ENCODE peak calls at places on chromosomes 2 and 18, in nine cellular contexts. V is tibial nerve, K is body of pancreas, R is A549, E is uterus, N is lower leg skin, H is transverse colon, J is vagina, S is heart left ventricle. B is an unnamed sample.

GRCh38 chr2:150020221-150020620 is 432.6 kb upstream of the MMADHC start:
- DNase-seq in V (no peak), K (no peak), R (no peak), E (no peak), N (no peak), H (no peak), J (no peak), S (no peak), B (no peak)

GRCh38 chr2:41579811-41580210 is 468.0 kb upstream of the PKDCC start:
- DNase-seq in V (no peak), K (no peak), R (no peak), E (no peak), N (no peak), H (no peak), J (no peak), S (no peak), B (no peak)

GRCh38 chr2:202604699-202605098 is 30.1 kb upstream of the FAM117B start:
- DNase-seq in V (no peak), K (no peak), R (no peak), E (no peak), N (no peak), H (no peak), J (no peak), S (no peak), B (no peak)

GRCh38 chr18:57532987-57533386 is 53.5 kb downstream of the FECH start:
- DNase-seq in V (no peak), K (no peak), R (no peak), E (no peak), N (no peak), H (no peak), J (no peak), S (no peak), B (no peak)

GRCh38 chr18:28151434-28151833 is 25.5 kb downstream of the CDH2 start:
- DNase-seq in V (no peak), K (no peak), R (no peak), E (no peak), N (no peak), H (no peak), J (no peak), S (no peak), B (no peak)

GRCh38 chr2:65790676-65790935 is 358.2 kb upstream of the SPRED2 start:
- DNase-seq in V (no peak), K (no peak), R (no peak), E (no peak), N (no peak), H (no peak), J (no peak), S (no peak), B (no peak)

GRCh38 chr2:85238607-85239006 is 89.2 kb downstream of the TGOLN2 start:
- DNase-seq in V (no peak), K (no peak), R (no peak), E (no peak), N (no peak), H (no peak), J (no peak), S (no peak), B (no peak)

GRCh38 chr2:191691016-191691725 is 13.2 kb downstream of the NABP1 start:
- DNase-seq in V (no peak), K (peak), R (peak), E (no peak), N (peak), H (peak), J (no peak), S (no peak), B (no peak)

GRCh38 chr2:187468262-187468661 is 20.2 kb upstream of the CALCRL start:
- DNase-seq in V (no peak), K (no peak), R (no peak), E (no peak), N (no peak), H (no peak), J (no peak), S (no peak), B (no peak)

GRCh38 chr2:238061310-238062202 is 755 bp downstream of the SCLY start:
- DNase-seq in V (no peak), K (peak), R (peak), E (peak), N (no peak), H (peak), J (no peak), S (no peak), B (peak)

GRCh38 chr2:1081411-1082225 is 131.0 kb downstream of the SNTG2 start:
- DNase-seq in V (peak), K (peak), R (no peak), E (no peak), N (no peak), H (peak), J (no peak), S (no peak), B (no peak)

GRCh38 chr18:22701326-22701725 is 231.8 kb upstream of the RBBP8 start:
- DNase-seq in V (no peak), K (no peak), R (no peak), E (no peak), N (no peak), H (no peak), J (no peak), S (no peak), B (no peak)

GRCh38 chr18:28112056-28112470 is 64.9 kb downstream of the CDH2 start:
- DNase-seq in V (no peak), K (no peak), R (no peak), E (no peak), N (no peak), H (no peak), J (no peak), S (no peak), B (no peak)

GRCh38 chr2:29516767-29517166 is 401.6 kb downstream of the CLIP4 start:
- DNase-seq in V (no peak), K (no peak), R (no peak), E (no peak), N (no peak), H (no peak), J (no peak), S (no peak), B (no peak)

GRCh38 chr2:165164201-165164600 is 39.6 kb downstream of the SCN3A start:
- DNase-seq in V (no peak), K (no peak), R (no peak), E (no peak), N (no peak), H (no peak), J (no peak), S (no peak), B (no peak)

GRCh38 chr2:43136862-43137261 is 89.5 kb downstream of the ZFP36L2 start:
- DNase-seq in V (no peak), K (no peak), R (no peak), E (no peak), N (no peak), H (no peak), J (no peak), S (no peak), B (no peak)

GRCh38 chr2:221779614-221780067 is 207.5 kb upstream of the EPHA4 start:
- DNase-seq in V (no peak), K (no peak), R (no peak), E (peak), N (no peak), H (peak), J (no peak), S (no peak), B (no peak)

GRCh38 chr2:23506460-23507266 is 121.7 kb downstream of the KLHL29 start:
- DNase-seq in V (no peak), K (no peak), R (no peak), E (no peak), N (no peak), H (no peak), J (no peak), S (no peak), B (no peak)

GRCh38 chr18:56461151-56461550 is 177.2 kb downstream of the TXNL1 start:
- DNase-seq in V (no peak), K (no peak), R (no peak), E (no peak), N (no peak), H (no peak), J (no peak), S (no peak), B (no peak)

GRCh38 chr2:124661558-124661957 is 636.5 kb downstream of the CNTNAP5 start:
- DNase-seq in V (no peak), K (no peak), R (no peak), E (no peak), N (no peak), H (no peak), J (no peak), S (no peak), B (no peak)

GRCh38 chr2:222450021-222450420 is 25.7 kb downstream of the SGPP2 start:
- DNase-seq in V (no peak), K (no peak), R (no peak), E (no peak), N (no peak), H (no peak), J (no peak), S (no peak), B (no peak)

GRCh38 chr18:55300469-55301195 is 287.4 kb downstream of the TCF4 start:
- DNase-seq in V (no peak), K (no peak), R (no peak), E (peak), N (no peak), H (no peak), J (no peak), S (no peak), B (no peak)

GRCh38 chr2:238164906-238165287 is 6.1 kb downstream of the ERFE start:
- DNase-seq in V (no peak), K (no peak), R (no peak), E (no peak), N (no peak), H (no peak), J (no peak), S (no peak), B (no peak)

GRCh38 chr18:54737986-54738385 is 90.3 kb upstream of the RAB27B start:
- DNase-seq in V (no peak), K (no peak), R (peak), E (no peak), N (no peak), H (no peak), J (no peak), S (no peak), B (peak)

GRCh38 chr2:236749346-236749745 is 179.7 kb downstream of the ACKR3 start:
- DNase-seq in V (no peak), K (no peak), R (no peak), E (no peak), N (no peak), H (no peak), J (no peak), S (no peak), B (no peak)

GRCh38 chr18:22728016-22728415 is 205.1 kb upstream of the RBBP8 start:
- DNase-seq in V (no peak), K (no peak), R (no peak), E (no peak), N (no peak), H (no peak), J (no peak), S (no peak), B (no peak)

GRCh38 chr2:99481527-99481926 is 8.3 kb downstream of the REV1 start:
- DNase-seq in V (no peak), K (no peak), R (no peak), E (no peak), N (no peak), H (no peak), J (no peak), S (no peak), B (no peak)

GRCh38 chr2:109348645-109349554 is 219.9 kb downstream of the SH3RF3 start:
- DNase-seq in V (no peak), K (no peak), R (no peak), E (no peak), N (no peak), H (no peak), J (peak), S (no peak), B (no peak)

GRCh38 chr2:152710713-152711112 is 6.5 kb downstream of the PRPF40A start:
- DNase-seq in V (no peak), K (no peak), R (no peak), E (no peak), N (no peak), H (no peak), J (no peak), S (no peak), B (no peak)

GRCh38 chr18:69205925-69206324 is 194.8 kb upstream of the DOK6 start:
- DNase-seq in V (no peak), K (no peak), R (no peak), E (no peak), N (no peak), H (no peak), J (no peak), S (no peak), B (no peak)
- TF ChIP-seq POLR2A in V (no peak), K (no peak), R (no peak), E (no peak), N (no peak), H (no peak), J (no peak), S (no peak), B (no peak)

DNA sequence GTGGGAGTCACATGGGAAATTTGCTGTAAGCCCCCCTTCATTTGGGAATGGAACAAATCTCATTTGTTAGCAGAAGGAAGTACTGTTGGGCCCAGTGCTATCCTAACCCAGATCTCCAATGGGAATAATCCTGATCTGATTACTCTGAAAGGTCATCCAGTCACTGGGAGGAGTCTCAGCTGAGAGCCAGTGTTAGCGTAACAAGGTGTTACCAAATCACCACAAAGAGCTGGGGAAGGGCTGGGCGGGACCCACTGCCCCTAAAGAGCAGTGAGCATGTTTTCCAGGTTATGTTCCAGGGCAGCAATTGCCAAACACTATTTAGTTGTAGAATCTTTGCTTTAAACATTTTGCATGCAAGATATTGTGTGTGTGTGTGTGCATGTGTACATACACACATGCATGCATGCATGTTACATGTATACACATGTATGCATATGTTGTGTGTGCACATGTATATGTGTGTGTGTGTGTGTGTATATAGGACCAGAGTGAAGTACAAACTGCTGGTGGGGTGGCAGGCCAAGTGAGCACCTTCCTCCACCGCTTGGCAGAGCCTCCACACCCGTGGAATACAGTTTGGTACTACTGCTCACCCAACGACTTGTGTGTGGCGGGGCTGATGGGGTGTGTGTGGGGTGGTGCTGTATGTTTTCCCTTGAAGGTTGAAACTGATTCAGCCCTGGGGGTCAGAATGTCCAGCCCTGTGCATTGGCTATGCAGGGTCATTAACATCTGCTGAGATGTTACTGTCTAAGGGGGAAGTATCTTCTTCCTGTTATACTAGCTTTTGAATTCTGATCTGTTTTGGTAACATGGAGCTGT is 15.2 kb downstream of the INPP5D start:
- DNase-seq in V (no peak), K (no peak), R (no peak), E (peak), N (no peak), H (peak), J (no peak), S (no peak), B (no peak)
- TF ChIP-seq POLR2A in V (no peak), K (no peak), R (no peak), E (no peak), N (no peak), H (no peak), J (no peak), S (no peak), B (no peak)

GRCh38 chr2:240585681-240586197 is 795 bp upstream of the CAPN10 start:
- DNase-seq in V (no peak), K (no peak), R (no peak), E (no peak), N (no peak), H (no peak), J (no peak), S (peak), B (no peak)
- TF ChIP-seq POLR2A in V (no peak), K (no peak), R (no peak), E (no peak), N (no peak), H (no peak), J (no peak), S (no peak), B (no peak)

GRCh38 chr2:36963734-36964133 is 2.6 kb downstream of the STRN start:
- DNase-seq in V (no peak), K (no peak), R (no peak), E (no peak), N (no peak), H (no peak), J (no peak), S (no peak), B (no peak)

GRCh38 chr2:36964496-36965058 is 1.8 kb downstream of the STRN start:
- DNase-seq in V (no peak), K (no peak), R (no peak), E (no peak), N (no peak), H (no peak), J (no peak), S (no peak), B (no peak)

GRCh38 chr2:36966370-36967235 is at the start of gene STRN:
- DNase-seq in V (peak), K (peak), R (peak), E (peak), N (peak), H (peak), J (peak), S (peak), B (peak)

GRCh38 chr2:36965751-36966369 is 476 bp downstream of the STRN start:
- DNase-seq in V (no peak), K (peak), R (peak), E (no peak), N (peak), H (peak), J (peak), S (no peak), B (peak)

DNA sequence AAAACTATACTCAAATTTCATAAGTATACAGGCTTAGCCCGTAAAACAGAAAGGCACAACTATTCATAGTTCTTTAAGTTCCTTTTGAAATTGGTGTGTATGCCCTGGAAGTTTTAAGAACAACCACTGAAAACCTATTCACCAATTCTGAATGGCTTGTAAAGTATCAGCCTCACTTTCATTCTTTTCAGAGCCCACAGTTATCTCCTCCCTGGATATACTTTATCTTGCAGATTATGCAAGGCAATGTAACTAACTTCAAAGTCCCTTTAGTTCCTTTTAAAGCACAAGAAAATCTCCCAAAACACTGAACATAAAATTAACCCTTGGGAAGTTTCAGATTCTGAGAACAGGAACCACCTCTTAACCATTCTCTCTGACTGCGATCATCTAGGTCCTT is 1.1 kb downstream of the STRN start:
- DNase-seq in V (no peak), K (no peak), R (no peak), E (no peak), N (no peak), H (no peak), J (no peak), S (no peak), B (no peak)
- TF ChIP-seq POLR2A in V (no peak), K (no peak), R (no peak), E (no peak), N (no peak), H (no peak), J (no peak), S (no peak), B (no peak)

GRCh38 chr18:79962311-79962710 is 2.1 kb upstream of the HSBP1L1 start:
- DNase-seq in V (no peak), K (no peak), R (no peak), E (no peak), N (no peak), H (no peak), J (no peak), S (no peak), B (no peak)

GRCh38 chr18:79962835-79963657 is 1.4 kb upstream of the HSBP1L1 start:
- DNase-seq in V (no peak), K (no peak), R (no peak), E (no peak), N (no peak), H (no peak), J (no peak), S (no peak), B (no peak)

GRCh38 chr18:79963658-79964329 is 649 bp upstream of the HSBP1L1 start:
- DNase-seq in V (no peak), K (no peak), R (no peak), E (no peak), N (no peak), H (no peak), J (peak), S (no peak), B (no peak)

GRCh38 chr18:79964330-79965118 is at the start of gene HSBP1L1:
- DNase-seq in V (no peak), K (peak), R (peak), E (peak), N (no peak), H (peak), J (no peak), S (peak), B (no peak)

GRCh38 chr18:79965119-79965902 is 868 bp downstream of the HSBP1L1 start:
- DNase-seq in V (no peak), K (peak), R (peak), E (peak), N (no peak), H (peak), J (peak), S (no peak), B (no peak)
- TF ChIP-seq POLR2A in V (no peak), K (peak), R (no peak), E (no peak), N (no peak), H (peak), J (no peak), S (no peak), B (no peak)

GRCh38 chr2:241148891-241149674 is at the start of gene PASK:
- DNase-seq in V (peak), K (peak), R (peak), E (peak), N (peak), H (peak), J (peak), S (peak), B (peak)
- TF ChIP-seq POLR2A in V (no peak), K (peak), R (peak), E (no peak), N (no peak), H (no peak), J (no peak), S (no peak), B (peak)

B was measured in H54.